ENCODE peak calls at places on chromosomes 2 and 18, in eight cellular contexts. C is smooth muscle cell of the brain vasculature, H is sciatic nerve, L is psoas muscle, Z is left kidney, N is NCI-H1105, Q is Calu3, I is upper lobe of right lung. T is an unnamed sample.

GRCh38 chr2:36059684-36060083 is 295.9 kb upstream of the CRIM1 start:
- DNase-seq in H (no peak), N (no peak), Z (no peak), Q (no peak), C (no peak), I (no peak), L (no peak), T (no peak)

GRCh38 chr2:100320547-100321180 is 1.6 kb downstream of the LONRF2 start:
- DNase-seq in N (peak), L (peak), H (no peak), I (no peak), Z (no peak), Q (peak), C (no peak), T (no peak)

GRCh38 chr2:185745864-185746859 is 7.6 kb downstream of the FSIP2 start:
- DNase-seq in L (no peak), Q (no peak), I (no peak), C (no peak), Z (no peak), N (no peak), H (no peak), T (no peak)

GRCh38 chr2:211216221-211216620 is 659.8 kb downstream of the CPS1 start:
- DNase-seq in C (no peak), I (no peak), H (no peak), Z (peak), Q (peak), L (no peak), N (no peak), T (no peak)

GRCh38 chr2:197191177-197191947 is 119.2 kb downstream of the ANKRD44 start:
- DNase-seq in I (no peak), H (no peak), N (peak), Q (peak), Z (peak), C (no peak), L (no peak), T (no peak)

GRCh38 chr18:22974707-22975106 is 41.6 kb downstream of the RBBP8 start:
- DNase-seq in H (no peak), I (no peak), L (no peak), C (no peak), Z (peak), Q (no peak), N (no peak), T (no peak)

GRCh38 chr2:8575011-8575750 is 106.7 kb upstream of the ID2 start:
- DNase-seq in N (no peak), Q (no peak), C (no peak), Z (peak), H (peak), I (no peak), L (no peak), T (no peak)

GRCh38 chr18:49563130-49563540 is 1.3 kb downstream of the LIPG start:
- DNase-seq in Z (peak), I (no peak), L (no peak), N (no peak), C (no peak), H (no peak), Q (no peak), T (no peak)

GRCh38 chr2:112621792-112622527 is 23.8 kb upstream of the SLC20A1 start:
- DNase-seq in L (no peak), N (no peak), I (no peak), Q (no peak), H (peak), Z (no peak), C (no peak), T (no peak)

GRCh38 chr2:28325567-28326468 is 66.8 kb upstream of the FOSL2 start:
- DNase-seq in H (no peak), C (no peak), Q (peak), Z (no peak), L (peak), N (no peak), I (no peak), T (no peak)

GRCh38 chr2:85173909-85174308 is 40.7 kb downstream of the TCF7L1 start:
- DNase-seq in N (no peak), Z (no peak), Q (no peak), I (no peak), L (peak), H (no peak), C (no peak), T (no peak)

GRCh38 chr18:8936646-8937045 is 165.9 kb upstream of the NDUFV2 start:
- DNase-seq in N (no peak), L (no peak), Q (no peak), Z (peak), H (no peak), I (no peak), C (no peak), T (no peak)

GRCh38 chr18:61893304-61893970 is 630 bp upstream of the RNF152 start:
- DNase-seq in N (no peak), H (peak), L (peak), C (no peak), Q (peak), I (peak), Z (peak), T (peak)

T was measured in neural crest cell.